ENCODE peak calls at places on chromosome 14, in nine cellular contexts. C is uterus, A is AG09319, Q is brain microvascular endothelial cell, P is lower leg skin, H is fibroblast of pulmonary artery, T is omental fat pad, D is transverse colon, G is coronary artery. R is an unnamed sample.

GRCh38 chr14:59215353-59215752 is 26.9 kb downstream of the DAAM1 start:
- DNase-seq in C (peak), H (peak), Q (no peak), D (peak), P (peak), T (no peak), G (peak), A (peak), R (no peak)

GRCh38 chr14:77470192-77470870 is 12.4 kb downstream of the AHSA1 start:
- DNase-seq in Q (no peak), T (no peak), C (no peak), G (no peak), A (no peak), D (peak), P (no peak), H (no peak), R (no peak)

GRCh38 chr14:93056166-93056839 is 59.4 kb downstream of the ITPK1 start:
- DNase-seq in D (no peak), H (peak), T (no peak), P (no peak), A (no peak), C (no peak), Q (no peak), G (no peak), R (no peak)

GRCh38 chr14:93884950-93885349 is 42.2 kb upstream of the FAM181A start:
- DNase-seq in G (no peak), T (no peak), D (no peak), Q (no peak), H (no peak), C (no peak), A (no peak), P (no peak), R (no peak)

GRCh38 chr14:70754989-70755388 is 54.3 kb downstream of the MAP3K9 start:
- DNase-seq in A (no peak), G (no peak), C (no peak), Q (peak), P (no peak), D (no peak), T (no peak), H (peak), R (no peak)

GRCh38 chr14:60163741-60164140 is 1.5 kb downstream of the DHRS7 start:
- DNase-seq in G (no peak), P (no peak), C (no peak), H (no peak), T (no peak), A (no peak), Q (no peak), D (no peak), R (no peak)

GRCh38 chr14:95314609-95315008 is 5.1 kb downstream of the CLMN start:
- DNase-seq in A (no peak), Q (no peak), G (no peak), D (peak), T (no peak), C (no peak), H (no peak), P (no peak), R (no peak)

GRCh38 chr14:57963071-57963470 is 97.2 kb upstream of the SLC35F4 start:
- DNase-seq in T (no peak), P (no peak), C (no peak), Q (no peak), H (no peak), A (no peak), G (no peak), D (no peak), R (no peak)

GRCh38 chr14:68365228-68365627 is 427.6 kb downstream of the ZFP36L1 start:
- DNase-seq in Q (peak), T (no peak), H (peak), P (no peak), D (no peak), A (no peak), C (no peak), G (no peak), R (peak)

GRCh38 chr14:101972126-101972785 is 7.9 kb downstream of the DYNC1H1 start:
- DNase-seq in Q (peak), T (peak), D (peak), C (peak), H (peak), G (peak), P (peak), A (peak), R (peak)

GRCh38 chr14:96567289-96567899 is 65.2 kb downstream of the PAPOLA start:
- DNase-seq in D (no peak), C (no peak), T (no peak), A (no peak), P (no peak), Q (peak), G (no peak), H (peak), R (peak)

GRCh38 chr14:69096766-69097475 is 56.0 kb downstream of the DCAF5 start:
- DNase-seq in Q (no peak), G (no peak), T (no peak), D (no peak), C (no peak), H (peak), P (no peak), A (no peak), R (no peak)

GRCh38 chr14:65281991-65282908 is 130.3 kb upstream of the FUT8 start:
- DNase-seq in A (no peak), G (no peak), Q (peak), C (no peak), T (no peak), H (peak), P (no peak), D (no peak), R (peak)

GRCh38 chr14:100694579-100695422 is 31.9 kb upstream of the DLK1 start:
- DNase-seq in T (no peak), G (no peak), Q (no peak), A (no peak), P (no peak), C (no peak), D (no peak), H (no peak), R (no peak)

DNA sequence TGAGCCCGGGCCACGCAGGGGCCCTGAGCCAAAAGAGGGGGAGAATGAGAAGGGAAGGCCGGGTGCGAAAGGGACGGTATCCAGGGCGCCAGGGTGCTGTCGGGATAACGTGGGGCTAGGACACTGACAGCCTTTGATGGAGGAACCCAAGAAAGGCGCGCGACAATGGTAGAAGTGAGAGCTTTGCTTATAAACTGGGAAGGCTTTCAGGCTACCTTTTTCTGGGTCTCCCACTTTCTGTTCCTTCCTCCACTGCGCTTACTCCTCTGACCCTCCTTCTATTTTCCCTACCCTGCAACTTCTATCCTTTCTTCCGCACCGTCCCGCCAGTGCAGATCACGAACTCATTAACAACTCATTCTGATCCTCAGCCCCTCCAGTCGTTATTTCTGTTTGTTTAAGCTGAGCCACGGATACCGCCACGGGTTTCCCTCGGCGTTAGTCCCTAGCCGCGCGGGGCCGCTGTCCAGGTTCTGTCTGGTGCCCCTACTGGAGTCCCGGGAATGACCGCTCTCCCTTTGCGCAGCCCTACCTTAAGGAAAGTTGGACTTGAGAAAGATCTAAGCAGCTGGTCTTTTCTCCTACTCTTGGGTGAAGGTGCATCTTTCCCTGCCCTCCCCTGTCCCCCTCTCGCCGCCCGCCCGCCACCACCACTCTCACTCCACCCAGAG is 3.0 kb downstream of the SSTR1 start:
- DNase-seq in H (peak), C (no peak), P (no peak), G (no peak), Q (no peak), D (no peak), T (no peak), A (no peak), R (peak)
- TF ChIP-seq CTCF in H (peak), C (no peak), P (no peak), G (no peak), Q (peak), D (no peak), T (no peak), A (peak), R (peak)

GRCh38 chr14:97891515-97891914 is 1094.3 kb downstream of the VRK1 start:
- DNase-seq in Q (no peak), T (no peak), H (no peak), C (no peak), P (no peak), G (no peak), D (no peak), A (no peak), R (no peak)

GRCh38 chr14:97900187-97900586 is 1103.0 kb downstream of the VRK1 start:
- DNase-seq in Q (no peak), C (no peak), H (no peak), A (no peak), G (no peak), D (no peak), T (no peak), P (no peak), R (no peak)

DNA sequence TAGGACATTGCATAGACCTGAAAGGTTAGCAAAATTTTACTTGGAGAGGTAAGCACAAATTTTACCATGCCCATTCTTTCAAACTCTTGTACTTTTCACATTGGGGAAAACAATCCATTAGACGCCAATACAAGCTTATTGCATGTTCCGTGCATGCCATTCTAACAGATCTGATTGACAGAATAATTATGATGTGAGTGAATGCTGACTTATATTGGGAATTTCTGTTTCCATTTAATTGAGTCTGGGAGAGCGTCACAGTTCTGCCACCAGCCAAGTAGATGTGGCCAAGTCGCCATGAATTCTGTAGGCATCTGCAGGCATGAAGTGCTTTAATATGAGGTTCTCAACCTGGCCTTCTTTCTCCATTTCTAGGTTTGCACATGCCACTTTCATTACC is 1097.4 kb downstream of the VRK1 start:
- DNase-seq in A (no peak), Q (no peak), C (no peak), D (no peak), P (no peak), T (no peak), H (no peak), G (no peak), R (no peak)
- TF ChIP-seq CTCF in A (no peak), Q (no peak), C (no peak), D (no peak), P (no peak), T (no peak), H (no peak), G (no peak), R (no peak)

DNA sequence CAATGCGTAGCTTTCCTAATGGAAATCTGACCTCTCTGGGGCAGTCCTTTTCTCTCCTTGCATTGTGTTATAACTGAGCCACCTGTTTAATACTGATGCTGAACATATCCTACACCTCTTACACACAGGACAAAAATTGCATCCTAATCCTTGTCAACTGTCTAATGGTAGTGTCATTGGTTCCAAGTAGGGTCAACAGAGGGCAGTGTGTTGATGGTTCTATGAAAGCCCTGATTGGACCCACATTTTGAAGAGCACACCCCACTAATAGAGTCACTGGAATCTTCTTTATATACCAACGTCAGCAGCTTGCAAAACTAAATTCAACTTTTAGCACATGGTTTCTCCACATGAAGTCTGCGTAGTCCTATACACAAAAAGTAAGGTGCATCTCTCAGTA is 148.2 kb downstream of the SLC25A21 start:
- DNase-seq in H (no peak), G (no peak), D (no peak), P (no peak), C (no peak), T (no peak), Q (no peak), A (no peak), R (no peak)
- TF ChIP-seq CTCF in H (no peak), G (no peak), D (no peak), P (no peak), C (no peak), T (no peak), Q (no peak), A (no peak), R (peak)

GRCh38 chr14:75441731-75442130 is 13.9 kb downstream of the JDP2 start:
- DNase-seq in T (no peak), C (no peak), D (no peak), Q (no peak), P (no peak), G (no peak), A (no peak), H (no peak), R (no peak)

GRCh38 chr14:75442642-75443041 is 14.8 kb downstream of the JDP2 start:
- DNase-seq in Q (no peak), A (no peak), C (no peak), D (no peak), H (peak), T (no peak), G (no peak), P (no peak), R (peak)

GRCh38 chr14:75443203-75443969 is 15.6 kb downstream of the JDP2 start:
- DNase-seq in D (no peak), Q (no peak), P (no peak), C (no peak), A (no peak), T (no peak), G (no peak), H (no peak), R (no peak)

GRCh38 chr14:75440733-75441474 is 13.1 kb downstream of the JDP2 start:
- DNase-seq in Q (no peak), G (no peak), P (no peak), C (peak), D (no peak), A (peak), H (peak), T (no peak), R (peak)

GRCh38 chr14:75442166-75442565 is 14.3 kb downstream of the JDP2 start:
- DNase-seq in Q (no peak), T (no peak), H (no peak), C (no peak), P (no peak), G (no peak), A (no peak), D (no peak), R (no peak)
- TF ChIP-seq CTCF in Q (no peak), T (no peak), H (no peak), C (no peak), P (no peak), G (no peak), A (no peak), D (no peak), R (no peak)

DNA sequence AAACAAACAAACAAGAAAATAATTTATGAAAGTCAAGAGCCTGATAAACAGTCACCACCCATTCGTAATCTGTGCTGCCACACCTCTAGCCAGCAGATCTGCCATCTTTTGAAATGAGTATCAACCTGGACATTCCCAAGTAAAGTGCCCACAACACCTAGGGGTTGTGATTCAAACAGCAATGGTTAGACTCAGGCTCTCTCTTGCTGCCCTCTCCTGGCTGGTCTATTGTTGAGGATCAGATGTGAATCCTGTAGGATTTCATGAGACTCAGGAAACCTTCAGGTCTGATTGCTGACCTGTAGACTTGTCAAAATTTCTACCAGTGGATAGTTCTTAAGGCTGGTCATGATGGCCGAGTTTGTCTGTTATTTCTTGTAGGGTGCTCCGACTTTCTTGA is 26.8 kb downstream of the DGLUCY start:
- DNase-seq in T (no peak), P (no peak), C (no peak), G (no peak), H (peak), D (peak), Q (peak), A (no peak), R (no peak)
- TF ChIP-seq CTCF in T (no peak), P (no peak), C (peak), G (no peak), H (peak), D (peak), Q (peak), A (peak), R (peak)

GRCh38 chr14:50389668-50390441 is 6.8 kb downstream of the CDKL1 start:
- DNase-seq in D (no peak), Q (no peak), A (no peak), P (no peak), G (no peak), H (no peak), T (no peak), C (no peak), R (no peak)

GRCh38 chr14:50387543-50387942 is 9.1 kb downstream of the CDKL1 start:
- DNase-seq in D (no peak), C (no peak), A (no peak), Q (no peak), T (no peak), G (no peak), H (no peak), P (no peak), R (no peak)

GRCh38 chr14:50383618-50384225 is 13.0 kb downstream of the CDKL1 start:
- DNase-seq in C (no peak), A (no peak), T (no peak), Q (no peak), P (no peak), H (peak), D (no peak), G (no peak), R (no peak)

DNA sequence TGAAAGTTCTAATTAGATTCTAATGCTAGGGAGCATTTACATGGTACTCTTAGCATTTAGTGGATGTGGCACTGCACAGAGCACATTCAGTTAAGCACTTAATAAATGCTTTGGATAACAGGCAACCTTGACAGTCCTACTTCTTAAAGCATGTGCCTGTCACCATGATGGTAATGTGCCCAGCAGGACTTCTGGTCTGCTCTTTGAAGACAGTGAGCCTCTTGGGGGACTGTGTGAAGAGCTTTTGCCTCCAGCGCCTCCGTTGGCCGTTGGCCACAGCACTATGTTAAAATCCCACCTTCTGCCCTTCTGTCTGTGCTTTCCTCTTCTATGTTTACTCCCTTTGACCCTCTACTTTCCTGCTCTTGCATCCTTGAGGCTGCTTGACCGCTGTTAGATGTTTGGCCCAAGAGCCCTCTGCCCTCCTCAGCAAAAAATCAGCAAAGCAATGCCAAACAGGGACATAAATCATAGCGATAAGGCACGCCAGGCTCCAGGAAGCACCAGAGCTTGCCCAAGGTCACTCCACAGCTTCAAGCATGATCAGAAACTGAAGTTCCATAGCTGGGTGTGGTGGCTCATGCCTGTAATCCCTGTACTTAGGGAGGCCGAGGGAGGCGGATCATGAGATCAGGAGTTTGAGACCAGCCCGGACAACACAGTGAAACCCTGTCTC is 8.3 kb downstream of the CDKL1 start:
- DNase-seq in T (no peak), P (no peak), D (peak), H (no peak), C (peak), A (no peak), G (no peak), Q (no peak), R (no peak)
- TF ChIP-seq CTCF in T (no peak), P (no peak), D (no peak), H (no peak), C (no peak), A (no peak), G (no peak), Q (no peak), R (no peak)

GRCh38 chr14:97976861-97977260 is 1179.7 kb downstream of the VRK1 start:
- DNase-seq in A (no peak), Q (no peak), P (peak), D (peak), C (no peak), T (no peak), H (no peak), G (no peak), R (no peak)
- TF ChIP-seq CTCF in A (no peak), Q (no peak), P (no peak), D (no peak), C (no peak), T (no peak), H (no peak), G (no peak), R (no peak)

GRCh38 chr14:50109342-50109741 is 7.0 kb downstream of the VCPKMT start:
- DNase-seq in H (peak), C (no peak), Q (peak), A (no peak), G (no peak), D (no peak), T (no peak), P (no peak), R (no peak)
- TF ChIP-seq CTCF in H (peak), C (no peak), Q (peak), A (peak), G (no peak), D (no peak), T (no peak), P (no peak), R (peak)